ENCODE peak calls at places on chromosomes 7 and 10, in nine cellular contexts. V, D, F, B, G, X, P, M and E are unnamed samples.

GRCh38 chr10:64396105-64396504 is 874.9 kb downstream of the REEP3 start:
- DNase-seq in X (no peak), D (peak; percentile 39), P (no peak), F (no peak), V (no peak), B (no peak), G (peak; percentile 64), M (no peak), E (peak; percentile 2)

GRCh38 chr7:151342102-151342646 is 562 bp downstream of the NUB1 start:
- DNase-seq in V (no peak), G (peak; percentile 26), X (no peak), F (no peak), B (no peak), D (no peak), P (no peak), M (no peak), E (peak; percentile 15)

GRCh38 chr10:105797234-105797890 is 1156.3 kb downstream of the SORCS3 start:
- DNase-seq in B (no peak), M (no peak), D (peak; percentile 31), G (no peak), V (no peak), X (no peak), F (no peak), P (no peak), E (peak; percentile 75)

GRCh38 chr10:60819271-60819670 is 41.0 kb downstream of the CDK1 start:
- DNase-seq in V (no peak), G (no peak), D (no peak), F (no peak), X (no peak), P (no peak), M (no peak), B (no peak), E (no peak)

GRCh38 chr7:74028321-74028812 is 394 bp downstream of the ELN start:
- DNase-seq in P (no peak), F (no peak), M (no peak), G (no peak), V (peak; percentile 83), X (no peak), B (no peak), D (no peak), E (no peak)

GRCh38 chr10:110137142-110137545 is 70.3 kb upstream of the MXI1 start:
- DNase-seq in P (no peak), B (no peak), M (no peak), F (no peak), D (peak; percentile 90), G (peak; percentile 88), V (no peak), X (no peak), E (peak; percentile 78)

GRCh38 chr10:12062754-12063482 is 5.8 kb upstream of the DHTKD1 start:
- DNase-seq in M (peak; percentile 19), G (no peak), P (no peak), X (no peak), V (no peak), B (no peak), F (no peak), D (no peak), E (no peak)

GRCh38 chr7:151377406-151377805 is 32.4 kb downstream of the WDR86 start:
- DNase-seq in V (no peak), G (no peak), F (no peak), X (no peak), P (peak; percentile 57), B (no peak), D (no peak), M (peak; percentile 58), E (no peak)

DNA sequence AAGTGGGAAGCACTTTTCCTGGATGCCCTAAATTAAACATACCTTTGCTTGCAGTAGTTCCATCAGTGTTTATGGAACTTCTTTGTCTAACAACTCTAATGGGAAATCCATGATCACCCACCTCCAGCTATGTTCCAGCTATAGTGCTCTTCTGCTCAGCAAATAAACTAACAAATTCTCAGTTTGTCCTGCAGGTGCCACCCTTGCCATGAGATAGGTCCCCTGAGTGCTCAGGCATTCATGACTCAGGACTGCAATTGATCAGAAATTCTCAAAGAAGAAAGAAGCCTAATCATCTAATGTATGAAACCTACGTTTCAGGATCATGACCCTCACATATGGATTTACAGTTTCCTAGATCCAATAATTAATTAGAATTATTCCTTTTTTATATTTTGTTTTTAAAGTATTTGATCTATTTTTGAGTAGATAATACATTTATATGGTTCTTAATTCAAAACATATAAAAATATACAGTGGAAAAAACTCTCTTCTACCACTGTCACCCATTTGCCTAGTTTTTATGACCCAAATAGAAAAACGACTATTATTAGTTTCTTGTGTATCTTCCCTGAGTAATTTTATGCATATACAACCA is 48.7 kb upstream of the DYNC1I1 start:
- DNase-seq in V (no peak), F (no peak), X (peak; percentile 35), D (peak; percentile 76), B (no peak), P (no peak), G (peak; percentile 55), M (no peak), E (peak; percentile 57)
- TF ChIP-seq CTCF in V (no peak), F (no peak), X (peak; percentile 76), D (peak; percentile 66), B (peak; percentile 34), P (peak; percentile 47), G (peak; percentile 35), M (no peak), E (peak; percentile 34)

GRCh38 chr7:43693687-43694398 is 35.5 kb downstream of the COA1 start:
- DNase-seq in M (no peak), P (no peak), X (no peak), D (peak; percentile 54), G (peak; percentile 42), F (no peak), V (no peak), B (no peak), E (peak; percentile 67)

GRCh38 chr7:43689115-43689514 is 40.2 kb downstream of the COA1 start:
- DNase-seq in G (no peak), D (no peak), P (no peak), X (no peak), B (no peak), M (no peak), V (no peak), F (no peak), E (no peak)

GRCh38 chr7:43691611-43692010 is 37.7 kb downstream of the COA1 start:
- DNase-seq in B (no peak), D (no peak), P (no peak), V (no peak), M (no peak), X (no peak), F (no peak), G (no peak), E (no peak)

GRCh38 chr7:43694399-43694748 is 34.9 kb downstream of the COA1 start:
- DNase-seq in D (peak; percentile 91), G (peak; percentile 93), X (no peak), P (no peak), B (no peak), M (no peak), V (no peak), F (no peak), E (peak; percentile 45)

DNA sequence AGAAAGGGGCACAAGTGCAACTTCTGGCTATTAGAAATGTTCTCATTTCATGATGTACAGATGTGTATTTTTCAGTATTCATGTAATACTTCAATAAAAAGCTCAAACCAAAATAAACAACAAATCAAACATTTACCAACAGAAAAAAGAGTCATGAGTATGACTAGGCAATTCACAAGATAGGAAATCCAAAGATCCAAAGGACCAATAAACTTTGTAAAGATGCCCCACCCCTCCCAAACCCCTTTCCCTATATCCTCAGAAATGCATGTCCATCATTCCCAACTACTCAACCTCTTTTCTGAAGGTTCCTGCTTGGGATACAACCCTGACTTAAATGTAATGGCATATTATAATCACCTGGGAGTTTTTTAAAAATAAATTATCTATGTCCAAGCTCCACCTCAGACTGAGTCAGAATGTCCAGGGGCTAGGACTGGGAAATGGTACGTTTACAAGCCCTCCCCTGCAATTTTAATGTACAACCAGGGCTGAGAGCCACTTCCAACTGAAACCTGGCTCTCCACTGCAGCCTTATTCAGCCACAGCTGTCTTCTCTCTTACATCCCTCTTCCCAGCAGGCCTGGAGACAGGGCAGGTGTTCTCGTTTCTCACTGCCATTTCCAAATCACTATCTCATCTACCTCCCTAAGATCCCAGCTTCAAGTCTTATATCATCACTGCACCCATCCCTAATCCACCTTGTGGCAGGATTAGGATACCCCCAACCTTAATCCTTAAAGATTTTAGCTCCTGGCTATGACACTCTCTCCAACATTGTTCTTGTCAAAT is 36.5 kb downstream of the COA1 start:
- DNase-seq in G (no peak), D (no peak), P (no peak), M (no peak), X (no peak), V (no peak), B (no peak), F (no peak), E (peak; percentile 52)
- TF ChIP-seq CTCF in G (no peak), D (no peak), P (no peak), M (no peak), X (no peak), V (no peak), B (no peak), F (no peak), E (no peak)

GRCh38 chr7:17709127-17709526 is 231.2 kb downstream of the SNX13 start:
- DNase-seq in X (no peak), P (no peak), D (peak; percentile 12), G (no peak), M (no peak), V (no peak), F (no peak), B (no peak), E (no peak)

GRCh38 chr7:17706255-17706654 is 234.0 kb downstream of the SNX13 start:
- DNase-seq in V (no peak), M (no peak), B (no peak), F (no peak), P (no peak), X (no peak), G (no peak), D (no peak), E (no peak)

GRCh38 chr7:17710312-17710711 is 230.0 kb downstream of the SNX13 start:
- DNase-seq in G (no peak), B (no peak), X (no peak), D (no peak), F (no peak), M (no peak), V (no peak), P (no peak), E (no peak)

GRCh38 chr7:17709599-17709998 is 230.7 kb downstream of the SNX13 start:
- DNase-seq in G (no peak), D (no peak), P (no peak), B (no peak), V (no peak), M (no peak), X (no peak), F (no peak), E (no peak)

DNA sequence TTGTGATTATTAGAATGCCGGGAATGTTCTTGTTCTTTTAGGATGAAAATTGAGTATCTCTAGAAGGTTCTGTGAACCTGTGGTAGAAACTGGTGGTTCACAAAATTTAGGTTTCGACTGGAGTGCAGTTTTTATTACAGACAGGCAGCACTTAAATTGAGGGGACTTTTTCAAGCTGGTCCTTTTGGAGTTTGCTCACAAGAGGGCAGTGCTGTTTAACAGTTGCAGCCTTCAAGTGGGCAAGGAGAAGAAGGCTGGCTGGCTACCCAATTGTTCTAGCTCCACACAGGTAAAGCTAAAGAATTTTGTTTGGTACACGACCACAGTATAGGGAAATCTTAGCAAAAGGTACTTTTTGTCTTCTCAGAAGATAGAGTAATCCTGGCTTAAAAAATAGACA is 233.6 kb downstream of the SNX13 start:
- DNase-seq in D (peak; percentile 89), F (peak; percentile 45), M (no peak), B (no peak), P (no peak), X (peak; percentile 22), G (peak; percentile 85), V (no peak), E (peak; percentile 73)
- TF ChIP-seq CTCF in D (peak; percentile 87), F (peak; percentile 37), M (no peak), B (peak; percentile 54), P (peak; percentile 54), X (peak; percentile 80), G (peak; percentile 69), V (no peak), E (peak; percentile 74)

GRCh38 chr10:69124558-69125121 is 662 bp downstream of the VPS26A start:
- DNase-seq in G (peak; percentile 61), D (peak; percentile 69), M (peak; percentile 85), X (no peak), B (no peak), V (peak; percentile 77), F (peak; percentile 74), P (peak; percentile 68), E (peak; percentile 71)

GRCh38 chr10:69119896-69120295 is 4.1 kb upstream of the VPS26A start:
- DNase-seq in V (no peak), B (no peak), P (no peak), M (no peak), D (no peak), F (no peak), G (no peak), X (no peak), E (peak; percentile 80)

GRCh38 chr10:69125554-69125953 is 1.6 kb downstream of the VPS26A start:
- DNase-seq in X (no peak), B (no peak), P (no peak), G (no peak), D (no peak), V (no peak), M (no peak), F (no peak), E (no peak)

GRCh38 chr10:69123747-69124557 is at the start of gene VPS26A:
- DNase-seq in V (peak; percentile 99), G (peak; percentile 98), X (peak; percentile 98), B (peak; percentile 98), P (peak; percentile 100), D (peak; percentile 99), M (peak; percentile 100), F (peak; percentile 99), E (peak; percentile 87)

GRCh38 chr10:69123306-69123746 is 652 bp upstream of the VPS26A start:
- DNase-seq in V (no peak), X (no peak), P (no peak), F (peak; percentile 69), B (no peak), G (peak; percentile 73), D (peak; percentile 80), M (no peak), E (peak; percentile 52)
- TF ChIP-seq CTCF in V (no peak), X (peak; percentile 36), P (peak; percentile 42), F (no peak), B (no peak), G (peak; percentile 27), D (peak; percentile 68), M (no peak), E (no peak)